ENCODE peak calls at places on chromosomes 16 and 17, in four cellular contexts. M, B, W and Q are unnamed samples.

GRCh38 chr16:85042126-85042525 is 14.5 kb downstream of the KIAA0513 start:
- DNase-seq in M (no peak), W (no peak), B (no peak), Q (no peak)

GRCh38 chr17:60079401-60079861 is 710 bp upstream of the HEATR6 start:
- DNase-seq in M (no peak), W (peak), B (no peak), Q (no peak)

GRCh38 chr17:4520881-4521600 is 22.4 kb downstream of the SPNS2 start:
- DNase-seq in M (no peak), W (no peak), B (no peak), Q (no peak)

GRCh38 chr17:37576281-37576680 is 32.9 kb downstream of the SYNRG start:
- DNase-seq in B (no peak), W (no peak), M (no peak), Q (no peak)

GRCh38 chr17:28702752-28703150 is 8.9 kb downstream of the PROCA1 start:
- DNase-seq in B (no peak), M (no peak), W (no peak), Q (no peak)

GRCh38 chr16:85615014-85615851 is 2.1 kb downstream of the GSE1 start:
- DNase-seq in W (no peak), M (no peak), B (no peak), Q (peak)

GRCh38 chr16:8998114-8998513 is 34.4 kb upstream of the USP7 start:
- DNase-seq in B (no peak), M (no peak), W (peak), Q (no peak)

GRCh38 chr17:74452841-74453661 is 13.4 kb upstream of the CD300A start:
- DNase-seq in M (no peak), B (no peak), W (no peak), Q (no peak)

GRCh38 chr16:59597269-59597668 is 863.2 kb upstream of the GOT2 start:
- DNase-seq in W (no peak), B (no peak), M (no peak), Q (no peak)

GRCh38 chr17:66474258-66474657 is 171.8 kb downstream of the PRKCA start:
- DNase-seq in B (no peak), M (no peak), W (no peak), Q (no peak)

GRCh38 chr16:24013733-24014645 is 178.2 kb downstream of the PRKCB start:
- DNase-seq in W (no peak), M (no peak), B (peak), Q (no peak)

GRCh38 chr16:10601444-10602401 is 21.3 kb upstream of the EMP2 start:
- DNase-seq in W (no peak), B (no peak), M (no peak), Q (no peak)

GRCh38 chr17:3729881-3730280 is 6.2 kb downstream of the HASPIN start:
- DNase-seq in B (no peak), M (no peak), W (no peak), Q (no peak)

GRCh38 chr16:85679870-85680269 is 8.9 kb downstream of the GINS2 start:
- DNase-seq in B (no peak), W (no peak), M (no peak), Q (no peak)

GRCh38 chr17:8117980-8118768 is at the start of gene ALOXE3:
- DNase-seq in B (no peak), M (no peak), W (peak), Q (no peak)

GRCh38 chr16:86519007-86519648 is 8.8 kb downstream of the FOXF1 start:
- DNase-seq in W (no peak), M (no peak), B (no peak), Q (no peak)

GRCh38 chr16:71440669-71441347 is 1.0 kb downstream of the TLE7 start:
- DNase-seq in M (no peak), W (no peak), B (no peak), Q (no peak)

GRCh38 chr17:81053043-81053970 is 18.4 kb downstream of the BAIAP2 start:
- DNase-seq in M (no peak), B (no peak), W (no peak), Q (no peak)

GRCh38 chr17:65455972-65456343 is 105.5 kb downstream of the AXIN2 start:
- DNase-seq in M (no peak), B (no peak), W (peak), Q (no peak)

GRCh38 chr16:24499193-24499814 is 40.1 kb upstream of the RBBP6 start:
- DNase-seq in W (peak), M (no peak), B (no peak), Q (peak)

GRCh38 chr16:80806957-80807356 is 2.6 kb upstream of the CDYL2 start:
- DNase-seq in B (no peak), W (peak), M (no peak), Q (no peak)

GRCh38 chr17:66548659-66549311 is 246.4 kb downstream of the PRKCA start:
- DNase-seq in M (no peak), W (no peak), B (no peak), Q (no peak)